ENCODE peak calls at places on chromosome 17, in six cellular contexts. Y is IMR-90; O is activated naive CD8-positive, alpha-beta T cell treated with anti-CD3 and anti-CD28 coated beads, Interleukin-2, amount 50 U/mL, for 24 hours; N is memory B cell; F is GM12865; Z is MM.1S. V is an unnamed sample.

GRCh38 chr17:48253976-48254375 is 146.4 kb downstream of the SNX11 start:
- DNase-seq in F (no peak), N (no peak), Y (no peak), O (no peak), Z (no peak), V (no peak)

GRCh38 chr17:42266918-42267766 is 9.0 kb downstream of the STAT5B start:
- DNase-seq in Z (no peak), O (peak), N (no peak), Y (peak), F (no peak), V (peak)

GRCh38 chr17:48296453-48296852 is 133.6 kb downstream of the SKAP1 start:
- DNase-seq in Y (no peak), O (no peak), F (no peak), Z (no peak), N (no peak), V (no peak)

GRCh38 chr17:47654991-47655390 is 5.3 kb downstream of the KPNB1 start:
- DNase-seq in F (no peak), Z (no peak), Y (no peak), O (no peak), N (no peak), V (no peak)

GRCh38 chr17:41065829-41066624 is at the start of gene KRTAP2-4:
- DNase-seq in F (no peak), O (no peak), Z (no peak), N (no peak), Y (peak), V (no peak)

GRCh38 chr17:65389956-65390355 is 171.5 kb downstream of the AXIN2 start:
- DNase-seq in O (no peak), Y (peak), F (no peak), Z (no peak), N (no peak), V (no peak)

GRCh38 chr17:39745335-39746144 is 7.8 kb downstream of the GRB7 start:
- DNase-seq in Z (no peak), N (no peak), O (no peak), F (no peak), Y (no peak), V (no peak)

GRCh38 chr17:59845595-59846390 is 47.0 kb downstream of the TUBD1 start:
- DNase-seq in O (peak), F (peak), Y (peak), N (no peak), Z (peak), V (peak)

GRCh38 chr17:2071024-2071385 is 16.1 kb downstream of the HIC1 start:
- DNase-seq in Z (no peak), N (no peak), O (no peak), F (no peak), Y (no peak), V (no peak)

GRCh38 chr17:2484876-2485275 is 26.8 kb downstream of the METTL16 start:
- DNase-seq in Y (no peak), O (no peak), Z (no peak), F (no peak), N (no peak), V (no peak)

GRCh38 chr17:64323774-64324173 is 60.7 kb upstream of the TEX2 start:
- DNase-seq in N (peak), Z (no peak), F (peak), Y (no peak), O (peak), V (no peak)

GRCh38 chr17:65064452-65065019 is 8.0 kb upstream of the GNA13 start:
- DNase-seq in O (no peak), F (no peak), Z (no peak), N (no peak), Y (peak), V (no peak)

GRCh38 chr17:17738901-17739300 is 57.6 kb downstream of the RAI1 start:
- DNase-seq in N (no peak), O (no peak), Z (no peak), F (no peak), Y (no peak), V (no peak)

GRCh38 chr17:36525888-36526287 is 8.8 kb downstream of the MYO19 start:
- DNase-seq in O (no peak), F (no peak), Y (no peak), Z (no peak), N (no peak), V (no peak)

GRCh38 chr17:1793447-1793806 is 31.6 kb downstream of the SERPINF1 start:
- DNase-seq in F (no peak), O (no peak), N (no peak), Y (peak), Z (no peak), V (no peak)

GRCh38 chr17:20009052-20009301 is 182 bp upstream of the SPECC1 start:
- DNase-seq in N (no peak), F (no peak), Z (no peak), Y (no peak), O (no peak), V (no peak)

V was measured in activated naive CD4-positive, alpha-beta T cell treated with Interleukin-2 at 50 U/mL for 16 hours.